ENCODE peak calls at places on chromosomes 3 and 15, in six cellular contexts. T is fibroblast of mammary gland, W is bronchial epithelial cell, Z is heart right ventricle, V is ovary, G is sigmoid colon. E is an unnamed sample.

GRCh38 chr3:157544501-157545139 is 41.4 kb upstream of the VEPH1 start:
- DNase-seq in Z (no peak), T (peak), G (no peak), V (no peak), W (no peak), E (peak)

GRCh38 chr3:64295594-64295993 is 70.3 kb upstream of the PRICKLE2 start:
- DNase-seq in V (no peak), G (peak), T (peak), Z (no peak), W (peak), E (peak)

GRCh38 chr3:135215516-135215915 is 420.5 kb downstream of the EPHB1 start:
- DNase-seq in V (no peak), G (no peak), T (peak), W (peak), Z (no peak), E (no peak)

GRCh38 chr15:77667351-77667750 is 34.6 kb upstream of the LINGO1 start:
- DNase-seq in V (no peak), T (no peak), W (no peak), Z (no peak), G (no peak), E (no peak)

GRCh38 chr15:58146734-58147133 is 8.6 kb downstream of the AQP9 start:
- DNase-seq in Z (no peak), T (peak), G (no peak), V (no peak), W (peak), E (peak)

GRCh38 chr3:63943678-63944077 is 31.5 kb upstream of the SCAANT1 start:
- DNase-seq in Z (no peak), T (no peak), V (no peak), G (no peak), W (no peak), E (no peak)

GRCh38 chr3:168498194-168498593 is 402.5 kb upstream of the GOLIM4 start:
- DNase-seq in T (no peak), W (no peak), V (no peak), G (no peak), Z (no peak), E (no peak)

GRCh38 chr3:52313774-52314188 is 2.3 kb upstream of the DNAH1 start:
- DNase-seq in W (peak), T (peak), Z (peak), V (no peak), G (no peak), E (peak)

GRCh38 chr3:180362081-180362480 is 239.9 kb upstream of the TTC14 start:
- DNase-seq in G (no peak), W (no peak), T (peak), Z (no peak), V (no peak), E (no peak)

DNA sequence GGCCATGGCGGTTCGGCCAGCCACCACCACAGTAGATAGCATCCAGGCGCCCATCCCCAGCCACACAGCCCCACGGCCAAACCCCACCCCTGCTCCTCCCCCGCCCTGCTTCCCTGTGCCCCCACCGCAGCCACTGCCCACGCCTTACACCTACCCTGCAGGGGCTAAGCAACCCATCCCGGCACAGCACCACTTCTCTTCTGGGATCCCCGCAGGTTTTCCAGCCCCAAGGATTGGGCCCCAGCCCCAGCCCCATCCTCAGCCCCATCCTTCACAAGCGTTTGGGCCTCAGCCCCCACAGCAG is 29.5 kb downstream of the PTPN23 start:
- DNase-seq in Z (no peak), T (no peak), V (no peak), W (no peak), G (no peak), E (no peak)
- TF ChIP-seq CTCF in Z (no peak), T (no peak), V (no peak), W (no peak), G (no peak), E (no peak)

GRCh38 chr3:71585891-71586809 is 2.6 kb upstream of the FOXP1 start:
- DNase-seq in Z (peak), T (peak), W (peak), V (no peak), G (no peak), E (peak)
- H3K4me3 ChIP-seq in Z (no peak), T (no peak), W (no peak), V (no peak), G (no peak), E (no peak)

GRCh38 chr3:13571831-13572750 is 23.2 kb downstream of the FBLN2 start:
- DNase-seq in T (no peak), Z (no peak), V (no peak), G (no peak), W (no peak), E (no peak)
- TF ChIP-seq CTCF in T (no peak), Z (no peak), V (no peak), G (no peak), W (no peak), E (no peak)

GRCh38 chr3:192122832-192123594 is 604.3 kb downstream of the FGF12 start:
- DNase-seq in W (no peak), G (no peak), V (no peak), T (no peak), Z (no peak), E (no peak)
- H3K4me3 ChIP-seq in W (no peak), G (no peak), V (no peak), T (no peak), Z (no peak), E (no peak)

GRCh38 chr3:48656061-48656840 is 6.4 kb downstream of the CELSR3 start:
- DNase-seq in V (peak), G (peak), T (peak), W (peak), Z (peak), E (peak)
- TF ChIP-seq CTCF in V (peak), G (peak), T (no peak), W (peak), Z (peak), E (peak)